ENCODE peak calls at places on chromosomes 7 and 10, in nine cellular contexts. One of them, this sample, is unnamed.

GRCh38 chr10:66925896-66926719 is at the start of gene LRRTM3:
- DNase-seq in GM20000: peak; percentile 68
- DNase-seq in iPS-NIHi11: peak; percentile 77
- DNase-seq in neural crest cell: peak; percentile 42
- DNase-seq in NCI-H774: peak; percentile 45
- DNase-seq in nucleus accumbens: peak; percentile 75
- DNase-seq in AML-193: peak; percentile 20
- DNase-seq in stomach: peak; percentile 44
- DNase-seq in renal cortical epithelial cell: peak; percentile 79
- DNase-seq in this sample: peak; percentile 53

GRCh38 chr10:42950606-42951485 is 126.0 kb upstream of the RET start:
- DNase-seq in GM20000: no peak
- DNase-seq in iPS-NIHi11: no peak
- DNase-seq in neural crest cell: no peak
- DNase-seq in NCI-H774: no peak
- DNase-seq in nucleus accumbens: no peak
- DNase-seq in AML-193: no peak
- DNase-seq in stomach: peak; percentile 20
- DNase-seq in renal cortical epithelial cell: no peak
- DNase-seq in this sample: no peak

GRCh38 chr10:3578159-3578558 is 206.8 kb downstream of the KLF6 start:
- DNase-seq in GM20000: no peak
- DNase-seq in iPS-NIHi11: no peak
- DNase-seq in neural crest cell: no peak
- DNase-seq in NCI-H774: no peak
- DNase-seq in nucleus accumbens: no peak
- DNase-seq in AML-193: no peak
- DNase-seq in stomach: no peak
- DNase-seq in renal cortical epithelial cell: no peak
- DNase-seq in this sample: no peak

GRCh38 chr7:41573881-41574280 is 129.0 kb downstream of the INHBA start:
- DNase-seq in GM20000: no peak
- DNase-seq in iPS-NIHi11: no peak
- DNase-seq in neural crest cell: no peak
- DNase-seq in NCI-H774: no peak
- DNase-seq in nucleus accumbens: no peak
- DNase-seq in AML-193: no peak
- DNase-seq in stomach: no peak
- DNase-seq in renal cortical epithelial cell: no peak
- DNase-seq in this sample: no peak

GRCh38 chr10:51103818-51104217 is 29.5 kb downstream of the PRKG1 start:
- DNase-seq in GM20000: no peak
- DNase-seq in iPS-NIHi11: no peak
- DNase-seq in neural crest cell: no peak
- DNase-seq in NCI-H774: no peak
- DNase-seq in nucleus accumbens: no peak
- DNase-seq in AML-193: no peak
- DNase-seq in stomach: no peak
- DNase-seq in renal cortical epithelial cell: no peak
- DNase-seq in this sample: no peak

GRCh38 chr10:77836299-77836820 is 90.2 kb downstream of the DLG5 start:
- DNase-seq in GM20000: peak; percentile 54
- DNase-seq in iPS-NIHi11: no peak
- DNase-seq in neural crest cell: peak; percentile 23
- DNase-seq in NCI-H774: no peak
- DNase-seq in nucleus accumbens: no peak
- DNase-seq in AML-193: peak; percentile 80
- DNase-seq in stomach: peak; percentile 57
- DNase-seq in renal cortical epithelial cell: no peak
- DNase-seq in this sample: peak; percentile 87

GRCh38 chr10:15859865-15860691 is at the start of gene MINDY3:
- DNase-seq in GM20000: peak; percentile 75
- DNase-seq in iPS-NIHi11: peak; percentile 82
- DNase-seq in neural crest cell: peak; percentile 56
- DNase-seq in NCI-H774: peak; percentile 77
- DNase-seq in nucleus accumbens: peak; percentile 88
- DNase-seq in AML-193: peak; percentile 66
- DNase-seq in stomach: peak; percentile 80
- DNase-seq in renal cortical epithelial cell: peak; percentile 82
- DNase-seq in this sample: peak; percentile 82

GRCh38 chr10:8037941-8038894 is 16.3 kb upstream of the GATA3 start:
- DNase-seq in GM20000: peak; percentile 37
- DNase-seq in iPS-NIHi11: no peak
- DNase-seq in neural crest cell: no peak
- DNase-seq in NCI-H774: no peak
- DNase-seq in nucleus accumbens: no peak
- DNase-seq in AML-193: no peak
- DNase-seq in stomach: no peak
- DNase-seq in renal cortical epithelial cell: no peak
- DNase-seq in this sample: no peak

GRCh38 chr7:13017325-13017853 is 330.0 kb downstream of the ARL4A start:
- DNase-seq in GM20000: no peak
- DNase-seq in iPS-NIHi11: peak; percentile 50
- DNase-seq in neural crest cell: no peak
- DNase-seq in NCI-H774: no peak
- DNase-seq in nucleus accumbens: no peak
- DNase-seq in AML-193: no peak
- DNase-seq in stomach: no peak
- DNase-seq in renal cortical epithelial cell: peak; percentile 70
- DNase-seq in this sample: no peak

GRCh38 chr10:102118867-102119266 is 1.3 kb downstream of the LDB1 start:
- DNase-seq in GM20000: no peak
- DNase-seq in iPS-NIHi11: no peak
- DNase-seq in neural crest cell: no peak
- DNase-seq in NCI-H774: no peak
- DNase-seq in nucleus accumbens: peak; percentile 45
- DNase-seq in AML-193: no peak
- DNase-seq in stomach: peak; percentile 48
- DNase-seq in renal cortical epithelial cell: no peak
- DNase-seq in this sample: peak; percentile 31

GRCh38 chr10:92381543-92381954 is 90.6 kb downstream of the MARCHF5 start:
- DNase-seq in GM20000: no peak
- DNase-seq in iPS-NIHi11: no peak
- DNase-seq in neural crest cell: no peak
- DNase-seq in NCI-H774: no peak
- DNase-seq in nucleus accumbens: no peak
- DNase-seq in AML-193: no peak
- DNase-seq in stomach: no peak
- DNase-seq in renal cortical epithelial cell: no peak
- DNase-seq in this sample: no peak

GRCh38 chr7:90625051-90625450 is 28.9 kb downstream of the CDK14 start:
- DNase-seq in GM20000: no peak
- DNase-seq in iPS-NIHi11: no peak
- DNase-seq in neural crest cell: no peak
- DNase-seq in NCI-H774: no peak
- DNase-seq in nucleus accumbens: no peak
- DNase-seq in AML-193: no peak
- DNase-seq in stomach: no peak
- DNase-seq in renal cortical epithelial cell: no peak
- DNase-seq in this sample: no peak

GRCh38 chr10:103504181-103504783 is 10.8 kb downstream of the NEURL1 start:
- DNase-seq in GM20000: no peak
- DNase-seq in iPS-NIHi11: no peak
- DNase-seq in neural crest cell: no peak
- DNase-seq in NCI-H774: no peak
- DNase-seq in nucleus accumbens: no peak
- DNase-seq in AML-193: no peak
- DNase-seq in stomach: peak; percentile 34
- DNase-seq in renal cortical epithelial cell: peak; percentile 100
- DNase-seq in this sample: peak; percentile 70

GRCh38 chr10:35896011-35896410 is 253.9 kb upstream of the FZD8 start:
- DNase-seq in GM20000: no peak
- DNase-seq in iPS-NIHi11: no peak
- DNase-seq in neural crest cell: no peak
- DNase-seq in NCI-H774: no peak
- DNase-seq in nucleus accumbens: no peak
- DNase-seq in AML-193: no peak
- DNase-seq in stomach: no peak
- DNase-seq in renal cortical epithelial cell: peak; percentile 34
- DNase-seq in this sample: no peak

GRCh38 chr7:148255333-148255732 is 335.2 kb upstream of the C7orf33 start:
- DNase-seq in GM20000: no peak
- DNase-seq in iPS-NIHi11: no peak
- DNase-seq in neural crest cell: no peak
- DNase-seq in NCI-H774: no peak
- DNase-seq in nucleus accumbens: no peak
- DNase-seq in AML-193: no peak
- DNase-seq in stomach: no peak
- DNase-seq in renal cortical epithelial cell: peak; percentile 1
- DNase-seq in this sample: no peak

GRCh38 chr10:70331486-70332268 is 47.9 kb upstream of the NPFFR1 start:
- DNase-seq in GM20000: peak; percentile 72
- DNase-seq in iPS-NIHi11: peak; percentile 55
- DNase-seq in neural crest cell: no peak
- DNase-seq in NCI-H774: peak; percentile 6
- DNase-seq in nucleus accumbens: peak; percentile 31
- DNase-seq in AML-193: peak; percentile 97
- DNase-seq in stomach: peak; percentile 35
- DNase-seq in renal cortical epithelial cell: peak; percentile 99
- DNase-seq in this sample: peak; percentile 98

GRCh38 chr7:83410989-83411591 is 237.8 kb downstream of the SEMA3E start:
- DNase-seq in GM20000: peak; percentile 6
- DNase-seq in iPS-NIHi11: peak; percentile 29
- DNase-seq in neural crest cell: peak; percentile 18
- DNase-seq in NCI-H774: peak; percentile 31
- DNase-seq in nucleus accumbens: no peak
- DNase-seq in AML-193: peak; percentile 44
- DNase-seq in stomach: peak; percentile 26
- DNase-seq in renal cortical epithelial cell: peak; percentile 65
- DNase-seq in this sample: peak; percentile 36

GRCh38 chr10:76026176-76026771 is 594.9 kb downstream of the LRMDA start:
- DNase-seq in GM20000: no peak
- DNase-seq in iPS-NIHi11: no peak
- DNase-seq in neural crest cell: no peak
- DNase-seq in NCI-H774: no peak
- DNase-seq in nucleus accumbens: no peak
- DNase-seq in AML-193: no peak
- DNase-seq in stomach: no peak
- DNase-seq in renal cortical epithelial cell: peak; percentile 20
- DNase-seq in this sample: no peak

GRCh38 chr10:43308986-43309385 is 42.1 kb upstream of the RASGEF1A start:
- DNase-seq in GM20000: no peak
- DNase-seq in iPS-NIHi11: no peak
- DNase-seq in neural crest cell: no peak
- DNase-seq in NCI-H774: no peak
- DNase-seq in nucleus accumbens: peak; percentile 67
- DNase-seq in AML-193: no peak
- DNase-seq in stomach: no peak
- DNase-seq in renal cortical epithelial cell: peak; percentile 35
- DNase-seq in this sample: no peak

GRCh38 chr7:142030846-142031245 is 35.2 kb downstream of the MGAM start:
- DNase-seq in GM20000: no peak
- DNase-seq in iPS-NIHi11: no peak
- DNase-seq in neural crest cell: no peak
- DNase-seq in NCI-H774: no peak
- DNase-seq in nucleus accumbens: no peak
- DNase-seq in AML-193: no peak
- DNase-seq in stomach: no peak
- DNase-seq in renal cortical epithelial cell: no peak
- DNase-seq in this sample: no peak

GRCh38 chr10:11877506-11877905 is 54.4 kb downstream of the PROSER2 start:
- DNase-seq in GM20000: no peak
- DNase-seq in iPS-NIHi11: no peak
- DNase-seq in neural crest cell: no peak
- DNase-seq in NCI-H774: no peak
- DNase-seq in nucleus accumbens: no peak
- DNase-seq in AML-193: no peak
- DNase-seq in stomach: no peak
- DNase-seq in renal cortical epithelial cell: no peak
- DNase-seq in this sample: no peak

This sample was measured in MV-4-11.